ENCODE peak calls at places on chromosomes 12 and 14, in nine cellular contexts. One of them, this sample, is unnamed.

GRCh38 chr12:1369942-1370620 is 224.3 kb downstream of the FBXL14 start:
- DNase-seq in left colon: no peak
- DNase-seq in HCT116: no peak
- DNase-seq in small intestine: no peak
- DNase-seq in AG09309: no peak
- DNase-seq in HCEC 1CT: no peak
- DNase-seq in neural progenitor cell: no peak
- DNase-seq in EL: no peak
- DNase-seq in AG08395: no peak
- DNase-seq in this sample: no peak

GRCh38 chr12:78359530-78359929 is 505.0 kb upstream of the SYT1 start:
- DNase-seq in HCEC 1CT: peak; percentile 26
- DNase-seq in neural progenitor cell: no peak
- DNase-seq in EL: peak; percentile 19
- DNase-seq in AG08395: peak; percentile 44
- DNase-seq in HCT116: no peak
- DNase-seq in small intestine: no peak
- DNase-seq in AG09309: peak; percentile 16
- DNase-seq in left colon: peak; percentile 35
- DNase-seq in this sample: no peak

GRCh38 chr14:100761481-100761880 is 34.8 kb downstream of the DLK1 start:
- DNase-seq in HCEC 1CT: peak; percentile 87
- DNase-seq in left colon: no peak
- DNase-seq in AG08395: peak; percentile 59
- DNase-seq in small intestine: no peak
- DNase-seq in EL: peak; percentile 85
- DNase-seq in HCT116: peak; percentile 40
- DNase-seq in AG09309: peak; percentile 73
- DNase-seq in neural progenitor cell: no peak
- DNase-seq in this sample: no peak

GRCh38 chr12:75130811-75131210 is 78.8 kb downstream of the KCNC2 start:
- DNase-seq in left colon: no peak
- DNase-seq in small intestine: no peak
- DNase-seq in AG09309: no peak
- DNase-seq in HCEC 1CT: peak; percentile 19
- DNase-seq in AG08395: no peak
- DNase-seq in neural progenitor cell: no peak
- DNase-seq in HCT116: no peak
- DNase-seq in EL: peak; percentile 41
- DNase-seq in this sample: no peak

GRCh38 chr14:52380294-52380693 is 66.2 kb downstream of the PTGER2 start:
- DNase-seq in HCEC 1CT: peak; percentile 84
- DNase-seq in left colon: no peak
- DNase-seq in EL: peak; percentile 51
- DNase-seq in small intestine: no peak
- DNase-seq in neural progenitor cell: no peak
- DNase-seq in AG08395: no peak
- DNase-seq in HCT116: no peak
- DNase-seq in AG09309: no peak
- DNase-seq in this sample: peak; percentile 61

GRCh38 chr12:130463818-130464663 is 126.4 kb downstream of the PIWIL1 start:
- DNase-seq in left colon: no peak
- DNase-seq in AG09309: no peak
- DNase-seq in neural progenitor cell: no peak
- DNase-seq in HCT116: no peak
- DNase-seq in EL: no peak
- DNase-seq in small intestine: no peak
- DNase-seq in HCEC 1CT: no peak
- DNase-seq in AG08395: no peak
- DNase-seq in this sample: no peak

GRCh38 chr14:103141117-103141796 is 18.0 kb downstream of the TNFAIP2 start:
- DNase-seq in neural progenitor cell: peak; percentile 73
- DNase-seq in AG09309: no peak
- DNase-seq in AG08395: no peak
- DNase-seq in small intestine: no peak
- DNase-seq in EL: peak; percentile 52
- DNase-seq in HCT116: peak; percentile 73
- DNase-seq in HCEC 1CT: peak; percentile 22
- DNase-seq in left colon: no peak
- DNase-seq in this sample: no peak

GRCh38 chr14:53845813-53846693 is 110.6 kb downstream of the BMP4 start:
- DNase-seq in HCT116: peak; percentile 72
- DNase-seq in EL: no peak
- DNase-seq in HCEC 1CT: no peak
- DNase-seq in small intestine: peak; percentile 56
- DNase-seq in AG08395: no peak
- DNase-seq in left colon: no peak
- DNase-seq in neural progenitor cell: no peak
- DNase-seq in AG09309: no peak
- DNase-seq in this sample: no peak

GRCh38 chr12:28568709-28569108 is 378.5 kb downstream of the CCDC91 start:
- DNase-seq in EL: no peak
- DNase-seq in left colon: no peak
- DNase-seq in AG08395: no peak
- DNase-seq in HCT116: no peak
- DNase-seq in small intestine: no peak
- DNase-seq in neural progenitor cell: no peak
- DNase-seq in AG09309: no peak
- DNase-seq in HCEC 1CT: peak; percentile 20
- DNase-seq in this sample: no peak

GRCh38 chr14:63504628-63505027 is 38.5 kb downstream of the PPP2R5E start:
- DNase-seq in AG09309: no peak
- DNase-seq in AG08395: no peak
- DNase-seq in neural progenitor cell: no peak
- DNase-seq in EL: peak; percentile 80
- DNase-seq in HCEC 1CT: peak; percentile 44
- DNase-seq in left colon: no peak
- DNase-seq in HCT116: no peak
- DNase-seq in small intestine: no peak
- DNase-seq in this sample: no peak

GRCh38 chr14:68961781-68962584 is 17.1 kb downstream of the ACTN1 start:
- DNase-seq in AG08395: no peak
- DNase-seq in HCT116: no peak
- DNase-seq in AG09309: no peak
- DNase-seq in EL: peak; percentile 64
- DNase-seq in HCEC 1CT: peak; percentile 42
- DNase-seq in left colon: peak; percentile 36
- DNase-seq in small intestine: no peak
- DNase-seq in neural progenitor cell: peak; percentile 68
- DNase-seq in this sample: no peak

GRCh38 chr12:68223067-68223747 is 2.4 kb downstream of the IL26 start:
- DNase-seq in neural progenitor cell: peak; percentile 91
- DNase-seq in AG08395: peak; percentile 89
- DNase-seq in HCEC 1CT: peak; percentile 86
- DNase-seq in small intestine: peak; percentile 79
- DNase-seq in HCT116: peak; percentile 76
- DNase-seq in EL: peak; percentile 87
- DNase-seq in AG09309: peak; percentile 69
- DNase-seq in left colon: peak; percentile 72
- DNase-seq in this sample: peak; percentile 87

GRCh38 chr14:86203843-86204242 is 673.9 kb downstream of the FLRT2 start:
- DNase-seq in left colon: no peak
- DNase-seq in AG09309: no peak
- DNase-seq in neural progenitor cell: no peak
- DNase-seq in HCEC 1CT: no peak
- DNase-seq in AG08395: no peak
- DNase-seq in HCT116: no peak
- DNase-seq in EL: no peak
- DNase-seq in small intestine: no peak
- DNase-seq in this sample: no peak

GRCh38 chr12:12244341-12244740 is 22.5 kb downstream of the LRP6 start:
- DNase-seq in EL: no peak
- DNase-seq in AG09309: no peak
- DNase-seq in left colon: no peak
- DNase-seq in HCT116: no peak
- DNase-seq in AG08395: no peak
- DNase-seq in small intestine: no peak
- DNase-seq in HCEC 1CT: no peak
- DNase-seq in neural progenitor cell: no peak
- DNase-seq in this sample: no peak

GRCh38 chr14:105602799-105603763 is 76.7 kb downstream of the TMEM121 start:
- DNase-seq in EL: no peak
- DNase-seq in neural progenitor cell: no peak
- DNase-seq in AG09309: no peak
- DNase-seq in small intestine: peak; percentile 65
- DNase-seq in AG08395: no peak
- DNase-seq in HCT116: no peak
- DNase-seq in left colon: no peak
- DNase-seq in HCEC 1CT: no peak
- DNase-seq in this sample: no peak

GRCh38 chr12:116497051-116497529 is 62.1 kb upstream of the MAP1LC3B2 start:
- DNase-seq in left colon: no peak
- DNase-seq in HCEC 1CT: no peak
- DNase-seq in AG08395: no peak
- DNase-seq in EL: no peak
- DNase-seq in AG09309: no peak
- DNase-seq in neural progenitor cell: peak; percentile 25
- DNase-seq in HCT116: peak; percentile 74
- DNase-seq in small intestine: peak; percentile 44
- DNase-seq in this sample: no peak

GRCh38 chr12:3833670-3834310 is 39.4 kb downstream of the PARP11 start:
- DNase-seq in small intestine: no peak
- DNase-seq in neural progenitor cell: peak; percentile 10
- DNase-seq in HCEC 1CT: no peak
- DNase-seq in HCT116: no peak
- DNase-seq in AG09309: no peak
- DNase-seq in left colon: no peak
- DNase-seq in EL: no peak
- DNase-seq in AG08395: no peak
- DNase-seq in this sample: no peak

GRCh38 chr12:93689076-93689834 is 12.1 kb downstream of the CRADD start:
- DNase-seq in neural progenitor cell: no peak
- DNase-seq in AG08395: no peak
- DNase-seq in EL: no peak
- DNase-seq in HCEC 1CT: no peak
- DNase-seq in AG09309: no peak
- DNase-seq in HCT116: no peak
- DNase-seq in small intestine: no peak
- DNase-seq in left colon: no peak
- DNase-seq in this sample: no peak

GRCh38 chr14:59454131-59454530 is 11.0 kb downstream of the GPR135 start:
- DNase-seq in AG09309: peak; percentile 92
- DNase-seq in left colon: no peak
- DNase-seq in small intestine: no peak
- DNase-seq in neural progenitor cell: no peak
- DNase-seq in HCEC 1CT: peak; percentile 94
- DNase-seq in HCT116: no peak
- DNase-seq in EL: peak; percentile 92
- DNase-seq in AG08395: peak; percentile 90
- DNase-seq in this sample: no peak

GRCh38 chr12:118498171-118498570 is 121.8 kb downstream of the SUDS3 start:
- DNase-seq in left colon: no peak
- DNase-seq in HCEC 1CT: peak; percentile 18
- DNase-seq in EL: peak; percentile 28
- DNase-seq in HCT116: no peak
- DNase-seq in AG09309: no peak
- DNase-seq in small intestine: no peak
- DNase-seq in AG08395: no peak
- DNase-seq in neural progenitor cell: no peak
- DNase-seq in this sample: no peak

GRCh38 chr12:112584266-112584722 is 165.5 kb downstream of the PTPN11 start:
- DNase-seq in neural progenitor cell: peak; percentile 18
- DNase-seq in EL: peak; percentile 4
- DNase-seq in left colon: no peak
- DNase-seq in AG08395: no peak
- DNase-seq in small intestine: peak; percentile 6
- DNase-seq in HCEC 1CT: no peak
- DNase-seq in HCT116: peak; percentile 41
- DNase-seq in AG09309: no peak
- DNase-seq in this sample: no peak

GRCh38 chr12:94637714-94638113 is 12.6 kb downstream of the TMCC3 start:
- DNase-seq in HCT116: no peak
- DNase-seq in EL: no peak
- DNase-seq in AG08395: no peak
- DNase-seq in left colon: no peak
- DNase-seq in HCEC 1CT: no peak
- DNase-seq in neural progenitor cell: no peak
- DNase-seq in AG09309: no peak
- DNase-seq in small intestine: no peak
- DNase-seq in this sample: no peak